ENCODE peak calls at places on chromosomes 1 and 21, in ten cellular contexts. A is cardiac muscle cell; Y is BJ; H is GM12865; Z is heart right ventricle; B is NCI-H187; F is NCI-H1092 treated with DMSO at 0.1 percent for 48 hours; R is endothelial cell; J is naive B cell; M is activated naive CD4-positive, alpha-beta T cell. D is an unnamed sample.

GRCh38 chr1:153779781-153780541 is 4.8 kb downstream of the SLC27A3 start:
- DNase-seq in A (peak), Y (no peak), H (no peak), Z (no peak), B (no peak), F (no peak), R (no peak), J (no peak), M (no peak), D (no peak)

GRCh38 chr1:94690033-94690712 is 130.0 kb upstream of the SLC44A3 start:
- DNase-seq in A (peak), Y (peak), H (no peak), Z (no peak), B (no peak), F (no peak), R (no peak), J (no peak), M (no peak), D (no peak)

GRCh38 chr1:199746985-199747384 is 280.5 kb upstream of the NR5A2 start:
- DNase-seq in A (no peak), Y (no peak), H (no peak), Z (no peak), B (no peak), F (no peak), R (no peak), J (no peak), M (no peak), D (no peak)

GRCh38 chr1:54853793-54854370 is 33.1 kb downstream of the DHCR24 start:
- DNase-seq in A (no peak), Y (no peak), H (no peak), Z (no peak), B (no peak), F (no peak), R (no peak), J (no peak), M (no peak), D (no peak)

GRCh38 chr1:225534772-225535171 is 106.9 kb upstream of the LBR start:
- DNase-seq in A (no peak), Y (no peak), H (no peak), Z (no peak), B (no peak), F (no peak), R (no peak), J (no peak), M (no peak), D (no peak)

GRCh38 chr1:184393924-184394323 is 7.1 kb downstream of the C1orf21 start:
- DNase-seq in A (peak), Y (no peak), H (no peak), Z (no peak), B (no peak), F (no peak), R (no peak), J (no peak), M (no peak), D (no peak)

GRCh38 chr1:243917863-243918565 is 68.0 kb upstream of the AKT3 start:
- DNase-seq in A (peak), Y (no peak), H (no peak), Z (peak), B (no peak), F (no peak), R (no peak), J (no peak), M (no peak), D (no peak)

GRCh38 chr1:157993179-157994080 is at the start of gene KIRREL1:
- DNase-seq in A (peak), Y (no peak), H (no peak), Z (peak), B (peak), F (no peak), R (peak), J (peak), M (no peak), D (no peak)

GRCh38 chr1:25482211-25482610 is 51.5 kb downstream of the MACO1 start:
- DNase-seq in A (no peak), Y (no peak), H (no peak), Z (no peak), B (no peak), F (no peak), R (no peak), J (no peak), M (no peak), D (no peak)

GRCh38 chr1:57711326-57711725 is 287.5 kb upstream of the DAB1 start:
- DNase-seq in A (no peak), Y (no peak), H (no peak), Z (no peak), B (no peak), F (no peak), R (no peak), J (no peak), M (no peak), D (no peak)

GRCh38 chr1:20404466-20404865 is 81.5 kb downstream of the CAMK2N1 start:
- DNase-seq in A (no peak), Y (no peak), H (no peak), Z (no peak), B (no peak), F (no peak), R (no peak), J (no peak), M (no peak), D (no peak)

GRCh38 chr1:204961765-204962419 is 81.1 kb upstream of the CNTN2 start:
- DNase-seq in A (no peak), Y (no peak), H (no peak), Z (no peak), B (no peak), F (no peak), R (no peak), J (no peak), M (no peak), D (no peak)

GRCh38 chr1:47627471-47628370 is 189.9 kb downstream of the FOXD2 start:
- DNase-seq in A (no peak), Y (no peak), H (no peak), Z (no peak), B (no peak), F (no peak), R (no peak), J (no peak), M (no peak), D (no peak)

GRCh38 chr1:18376661-18377060 is 104.1 kb upstream of the KLHDC7A start:
- DNase-seq in A (no peak), Y (no peak), H (no peak), Z (no peak), B (no peak), F (no peak), R (no peak), J (no peak), M (no peak), D (no peak)

GRCh38 chr1:39625462-39626273 is 13.8 kb downstream of the HEYL start:
- DNase-seq in A (peak), Y (no peak), H (no peak), Z (peak), B (no peak), F (no peak), R (no peak), J (no peak), M (no peak), D (no peak)

GRCh38 chr1:31802190-31803150 is 13.4 kb downstream of the SPOCD1 start:
- DNase-seq in A (peak), Y (no peak), H (no peak), Z (no peak), B (no peak), F (no peak), R (no peak), J (no peak), M (no peak), D (no peak)

GRCh38 chr21:42315296-42315891 is at the start of gene TFF3:
- DNase-seq in A (no peak), Y (no peak), H (no peak), Z (no peak), B (peak), F (peak), R (no peak), J (no peak), M (no peak), D (no peak)

GRCh38 chr1:6776895-6777294 is 8.4 kb upstream of the CAMTA1 start:
- DNase-seq in A (no peak), Y (no peak), H (peak), Z (no peak), B (no peak), F (no peak), R (no peak), J (peak), M (no peak), D (no peak)

GRCh38 chr21:32991299-32991850 is 34.4 kb upstream of the OLIG2 start:
- DNase-seq in A (no peak), Y (no peak), H (no peak), Z (no peak), B (no peak), F (no peak), R (no peak), J (no peak), M (no peak), D (no peak)

GRCh38 chr1:183498342-183498991 is 26.2 kb downstream of the SMG7 start:
- DNase-seq in A (no peak), Y (no peak), H (peak), Z (no peak), B (no peak), F (no peak), R (no peak), J (no peak), M (no peak), D (no peak)

GRCh38 chr21:45378258-45378966 is 26.6 kb upstream of the COL18A1 start:
- DNase-seq in A (no peak), Y (peak), H (no peak), Z (no peak), B (no peak), F (no peak), R (no peak), J (no peak), M (no peak), D (no peak)

GRCh38 chr1:116766616-116767469 is 12.6 kb downstream of the CD2 start:
- DNase-seq in A (no peak), Y (no peak), H (no peak), Z (no peak), B (no peak), F (no peak), R (no peak), J (no peak), M (no peak), D (no peak)

GRCh38 chr1:165551469-165551868 is 7.7 kb downstream of the LRRC52 start:
- DNase-seq in A (no peak), Y (no peak), H (no peak), Z (no peak), B (no peak), F (no peak), R (no peak), J (no peak), M (no peak), D (no peak)

GRCh38 chr21:26717146-26717739 is 128.0 kb downstream of the ADAMTS1 start:
- DNase-seq in A (peak), Y (no peak), H (peak), Z (no peak), B (no peak), F (peak), R (no peak), J (no peak), M (no peak), D (no peak)

GRCh38 chr1:26530898-26531598 is 1.5 kb downstream of the RPS6KA1 start:
- DNase-seq in A (peak), Y (peak), H (peak), Z (no peak), B (no peak), F (peak), R (no peak), J (no peak), M (no peak), D (no peak)

GRCh38 chr1:49240709-49241221 is 464.1 kb upstream of the BEND5 start:
- DNase-seq in A (no peak), Y (no peak), H (no peak), Z (no peak), B (no peak), F (no peak), R (no peak), J (no peak), M (no peak), D (no peak)

GRCh38 chr1:248918126-248918525 is 12.1 kb downstream of the PGBD2 start:
- DNase-seq in A (no peak), Y (no peak), H (no peak), Z (no peak), B (no peak), F (peak), R (no peak), J (no peak), M (no peak), D (no peak)

GRCh38 chr1:205294175-205294913 is 27.2 kb downstream of the NUAK2 start:
- DNase-seq in A (peak), Y (peak), H (no peak), Z (peak), B (no peak), F (no peak), R (no peak), J (no peak), M (no peak), D (peak)

GRCh38 chr1:5455056-5455455 is 537.2 kb downstream of the NPHP4 start:
- DNase-seq in A (no peak), Y (no peak), H (no peak), Z (no peak), B (no peak), F (no peak), R (no peak), J (no peak), M (no peak), D (no peak)

GRCh38 chr1:150973258-150973825 is 1.3 kb downstream of the CERS2 start:
- DNase-seq in A (no peak), Y (no peak), H (peak), Z (peak), B (no peak), F (no peak), R (no peak), J (no peak), M (no peak), D (no peak)

GRCh38 chr1:192461684-192462083 is 113.9 kb upstream of the RGS1 start:
- DNase-seq in A (no peak), Y (no peak), H (no peak), Z (no peak), B (no peak), F (no peak), R (no peak), J (no peak), M (no peak), D (no peak)

GRCh38 chr1:86445919-86446318 is 21.9 kb downstream of the CLCA2 start:
- DNase-seq in A (no peak), Y (no peak), H (no peak), Z (no peak), B (no peak), F (no peak), R (no peak), J (no peak), M (no peak), D (no peak)

GRCh38 chr1:7478797-7479499 is 292.1 kb upstream of the VAMP3 start:
- DNase-seq in A (peak), Y (no peak), H (peak), Z (peak), B (peak), F (peak), R (no peak), J (no peak), M (no peak), D (no peak)

GRCh38 chr1:83854456-83854855 is 144.5 kb downstream of the TTLL7 start:
- DNase-seq in A (no peak), Y (no peak), H (no peak), Z (no peak), B (no peak), F (no peak), R (no peak), J (no peak), M (no peak), D (no peak)

GRCh38 chr1:20266642-20267041 is 24.0 kb upstream of the VWA5B1 start:
- DNase-seq in A (no peak), Y (no peak), H (no peak), Z (no peak), B (no peak), F (no peak), R (no peak), J (no peak), M (no peak), D (no peak)

GRCh38 chr1:168609133-168609715 is 32.8 kb downstream of the XCL1 start:
- DNase-seq in A (peak), Y (no peak), H (no peak), Z (peak), B (no peak), F (no peak), R (no peak), J (no peak), M (no peak), D (no peak)

GRCh38 chr1:167084739-167085138 is 5.4 kb downstream of the GPA33 start:
- DNase-seq in A (no peak), Y (no peak), H (no peak), Z (no peak), B (no peak), F (no peak), R (no peak), J (no peak), M (no peak), D (no peak)

D was measured in GOT3.